ENCODE peak calls at places on chromosome 20, in four cellular contexts. One of them, this sample, is unnamed.

GRCh38 chr20:33578510-33578909 is 83.6 kb upstream of the C20orf144 start:
- DNase-seq in stimulated activated CD8-positive, alpha-beta memory T cell treated with anti-CD3 and anti-CD28 coated beads, Interleukin-4, amount 100 ng/mL, for 24 hours: no peak
- DNase-seq in glomerular endothelial cell: no peak
- DNase-seq in activated CD4-positive, CD25-positive, alpha-beta regulatory T cell: no peak
- DNase-seq in this sample: no peak

GRCh38 chr20:52800734-52801627 is 171.2 kb upstream of the TSHZ2 start:
- DNase-seq in stimulated activated CD8-positive, alpha-beta memory T cell treated with anti-CD3 and anti-CD28 coated beads, Interleukin-4, amount 100 ng/mL, for 24 hours: no peak
- DNase-seq in glomerular endothelial cell: no peak
- DNase-seq in activated CD4-positive, CD25-positive, alpha-beta regulatory T cell: no peak
- DNase-seq in this sample: no peak

GRCh38 chr20:23455641-23456040 is 3.0 kb upstream of the CST11 start:
- DNase-seq in activated CD4-positive, CD25-positive, alpha-beta regulatory T cell: no peak
- DNase-seq in stimulated activated CD8-positive, alpha-beta memory T cell treated with anti-CD3 and anti-CD28 coated beads, Interleukin-4, amount 100 ng/mL, for 24 hours: no peak
- DNase-seq in glomerular endothelial cell: no peak
- DNase-seq in this sample: no peak

GRCh38 chr20:32037929-32038328 is 14.1 kb upstream of the HCK start:
- DNase-seq in stimulated activated CD8-positive, alpha-beta memory T cell treated with anti-CD3 and anti-CD28 coated beads, Interleukin-4, amount 100 ng/mL, for 24 hours: no peak
- DNase-seq in activated CD4-positive, CD25-positive, alpha-beta regulatory T cell: no peak
- DNase-seq in glomerular endothelial cell: no peak
- DNase-seq in this sample: no peak

GRCh38 chr20:41178904-41179432 is 41.6 kb downstream of the PLCG1 start:
- DNase-seq in activated CD4-positive, CD25-positive, alpha-beta regulatory T cell: no peak
- DNase-seq in glomerular endothelial cell: no peak
- DNase-seq in stimulated activated CD8-positive, alpha-beta memory T cell treated with anti-CD3 and anti-CD28 coated beads, Interleukin-4, amount 100 ng/mL, for 24 hours: no peak
- DNase-seq in this sample: no peak

GRCh38 chr20:23146111-23146640 is 60.1 kb upstream of the CD93 start:
- DNase-seq in activated CD4-positive, CD25-positive, alpha-beta regulatory T cell: no peak
- DNase-seq in stimulated activated CD8-positive, alpha-beta memory T cell treated with anti-CD3 and anti-CD28 coated beads, Interleukin-4, amount 100 ng/mL, for 24 hours: no peak
- DNase-seq in glomerular endothelial cell: no peak
- DNase-seq in this sample: no peak

GRCh38 chr20:61404311-61404710 is 152.2 kb downstream of the CDH4 start:
- DNase-seq in glomerular endothelial cell: no peak
- DNase-seq in stimulated activated CD8-positive, alpha-beta memory T cell treated with anti-CD3 and anti-CD28 coated beads, Interleukin-4, amount 100 ng/mL, for 24 hours: no peak
- DNase-seq in activated CD4-positive, CD25-positive, alpha-beta regulatory T cell: no peak
- DNase-seq in this sample: no peak

GRCh38 chr20:5654557-5654956 is 95.6 kb upstream of the SHLD1 start:
- DNase-seq in stimulated activated CD8-positive, alpha-beta memory T cell treated with anti-CD3 and anti-CD28 coated beads, Interleukin-4, amount 100 ng/mL, for 24 hours: no peak
- DNase-seq in glomerular endothelial cell: peak; percentile 85
- DNase-seq in activated CD4-positive, CD25-positive, alpha-beta regulatory T cell: no peak
- DNase-seq in this sample: no peak

GRCh38 chr20:10551732-10552724 is 116.9 kb downstream of the SLX4IP start:
- DNase-seq in stimulated activated CD8-positive, alpha-beta memory T cell treated with anti-CD3 and anti-CD28 coated beads, Interleukin-4, amount 100 ng/mL, for 24 hours: peak; percentile 22
- DNase-seq in glomerular endothelial cell: no peak
- DNase-seq in activated CD4-positive, CD25-positive, alpha-beta regulatory T cell: no peak
- DNase-seq in this sample: no peak

GRCh38 chr20:58549231-58549630 is 34.0 kb upstream of the APCDD1L start:
- DNase-seq in stimulated activated CD8-positive, alpha-beta memory T cell treated with anti-CD3 and anti-CD28 coated beads, Interleukin-4, amount 100 ng/mL, for 24 hours: no peak
- DNase-seq in activated CD4-positive, CD25-positive, alpha-beta regulatory T cell: no peak
- DNase-seq in glomerular endothelial cell: no peak
- DNase-seq in this sample: no peak

GRCh38 chr20:16607364-16608264 is 34.4 kb upstream of the KIF16B start:
- DNase-seq in glomerular endothelial cell: no peak
- DNase-seq in stimulated activated CD8-positive, alpha-beta memory T cell treated with anti-CD3 and anti-CD28 coated beads, Interleukin-4, amount 100 ng/mL, for 24 hours: no peak
- DNase-seq in activated CD4-positive, CD25-positive, alpha-beta regulatory T cell: no peak
- DNase-seq in this sample: no peak

GRCh38 chr20:38321959-38322598 is 18.1 kb downstream of the BPI start:
- DNase-seq in stimulated activated CD8-positive, alpha-beta memory T cell treated with anti-CD3 and anti-CD28 coated beads, Interleukin-4, amount 100 ng/mL, for 24 hours: no peak
- DNase-seq in activated CD4-positive, CD25-positive, alpha-beta regulatory T cell: no peak
- DNase-seq in glomerular endothelial cell: peak; percentile 36
- DNase-seq in this sample: no peak